ENCODE peak calls at places on chromosomes 6 and 20, in nine cellular contexts. One of them, this sample, is unnamed.

GRCh38 chr20:59382907-59383306 is 82.5 kb downstream of the EDN3 start:
- DNase-seq in LoVo: no peak
- DNase-seq in SK-MEL-5: no peak
- DNase-seq in cardiac fibroblast: no peak
- DNase-seq in EL: no peak
- DNase-seq in skeletal muscle cell: no peak
- DNase-seq in HEK293T: no peak
- DNase-seq in Peyer's patch: no peak
- DNase-seq in fibroblast of lung: no peak
- DNase-seq in this sample: no peak

GRCh38 chr6:28537065-28537464 is 11.4 kb downstream of the GPX5 start:
- DNase-seq in cardiac fibroblast: peak; percentile 37
- DNase-seq in fibroblast of lung: peak; percentile 12
- DNase-seq in HEK293T: no peak
- DNase-seq in LoVo: no peak
- DNase-seq in skeletal muscle cell: no peak
- DNase-seq in EL: peak; percentile 17
- DNase-seq in SK-MEL-5: peak; percentile 33
- DNase-seq in Peyer's patch: no peak
- DNase-seq in this sample: no peak

GRCh38 chr6:138769102-138769676 is 4.4 kb upstream of the CCDC28A start:
- DNase-seq in EL: no peak
- DNase-seq in cardiac fibroblast: no peak
- DNase-seq in Peyer's patch: no peak
- DNase-seq in fibroblast of lung: no peak
- DNase-seq in SK-MEL-5: no peak
- DNase-seq in LoVo: no peak
- DNase-seq in HEK293T: no peak
- DNase-seq in skeletal muscle cell: no peak
- DNase-seq in this sample: no peak

GRCh38 chr6:111949546-111949945 is 76.3 kb upstream of the FYN start:
- DNase-seq in HEK293T: no peak
- DNase-seq in SK-MEL-5: peak; percentile 9
- DNase-seq in fibroblast of lung: no peak
- DNase-seq in Peyer's patch: no peak
- DNase-seq in EL: no peak
- DNase-seq in skeletal muscle cell: no peak
- DNase-seq in cardiac fibroblast: no peak
- DNase-seq in LoVo: no peak
- DNase-seq in this sample: no peak

GRCh38 chr6:137363805-137364138 is 130.4 kb downstream of the OLIG3 start:
- DNase-seq in fibroblast of lung: no peak
- DNase-seq in SK-MEL-5: no peak
- DNase-seq in EL: no peak
- DNase-seq in Peyer's patch: no peak
- DNase-seq in LoVo: no peak
- DNase-seq in HEK293T: no peak
- DNase-seq in cardiac fibroblast: peak; percentile 53
- DNase-seq in skeletal muscle cell: no peak
- DNase-seq in this sample: peak; percentile 44

GRCh38 chr6:139557547-139557946 is 183.1 kb upstream of the CITED2 start:
- DNase-seq in HEK293T: no peak
- DNase-seq in Peyer's patch: no peak
- DNase-seq in fibroblast of lung: no peak
- DNase-seq in SK-MEL-5: no peak
- DNase-seq in cardiac fibroblast: no peak
- DNase-seq in EL: no peak
- DNase-seq in skeletal muscle cell: no peak
- DNase-seq in LoVo: no peak
- DNase-seq in this sample: no peak

GRCh38 chr6:11205721-11206120 is 26.7 kb downstream of the NEDD9 start:
- DNase-seq in HEK293T: no peak
- DNase-seq in SK-MEL-5: no peak
- DNase-seq in Peyer's patch: no peak
- DNase-seq in cardiac fibroblast: no peak
- DNase-seq in fibroblast of lung: no peak
- DNase-seq in EL: no peak
- DNase-seq in LoVo: no peak
- DNase-seq in skeletal muscle cell: no peak
- DNase-seq in this sample: no peak

GRCh38 chr20:17636523-17637412 is 45.3 kb downstream of the RRBP1 start:
- DNase-seq in SK-MEL-5: no peak
- DNase-seq in LoVo: no peak
- DNase-seq in HEK293T: no peak
- DNase-seq in cardiac fibroblast: no peak
- DNase-seq in skeletal muscle cell: no peak
- DNase-seq in Peyer's patch: no peak
- DNase-seq in EL: no peak
- DNase-seq in fibroblast of lung: no peak
- DNase-seq in this sample: no peak

GRCh38 chr6:30260036-30260504 is 46.9 kb upstream of the TRIM26 start:
- DNase-seq in Peyer's patch: no peak
- DNase-seq in HEK293T: no peak
- DNase-seq in fibroblast of lung: peak; percentile 17
- DNase-seq in LoVo: no peak
- DNase-seq in skeletal muscle cell: no peak
- DNase-seq in EL: no peak
- DNase-seq in cardiac fibroblast: no peak
- DNase-seq in SK-MEL-5: no peak
- DNase-seq in this sample: no peak

GRCh38 chr6:135230702-135231468 is 49.8 kb downstream of the MYB start:
- DNase-seq in fibroblast of lung: no peak
- DNase-seq in HEK293T: no peak
- DNase-seq in SK-MEL-5: no peak
- DNase-seq in LoVo: no peak
- DNase-seq in skeletal muscle cell: no peak
- DNase-seq in EL: no peak
- DNase-seq in cardiac fibroblast: peak; percentile 27
- DNase-seq in Peyer's patch: no peak
- DNase-seq in this sample: no peak

GRCh38 chr6:158322724-158323560 is 10.7 kb downstream of the TULP4 start:
- DNase-seq in EL: peak; percentile 61
- DNase-seq in skeletal muscle cell: peak; percentile 15
- DNase-seq in LoVo: no peak
- DNase-seq in fibroblast of lung: peak; percentile 68
- DNase-seq in cardiac fibroblast: peak; percentile 80
- DNase-seq in SK-MEL-5: no peak
- DNase-seq in HEK293T: no peak
- DNase-seq in Peyer's patch: no peak
- DNase-seq in this sample: peak; percentile 97

This sample was measured in HepG2.